ENCODE peak calls at places on chromosomes 16 and 17, in five cellular contexts. N is stomach, A is HCT116, T is IMR-90, S is A549. B is an unnamed sample.

GRCh38 chr16:80092686-80093085 is 448.1 kb upstream of the DYNLRB2 start:
- DNase-seq in N (no peak), T (no peak), S (no peak), A (no peak), B (no peak)

GRCh38 chr17:60322056-60322387 is 69.9 kb downstream of the USP32 start:
- DNase-seq in N (no peak), S (no peak), T (no peak), A (no peak), B (no peak)

GRCh38 chr17:62653002-62653830 is 25.7 kb downstream of the MRC2 start:
- DNase-seq in S (peak; percentile 94), A (no peak), N (peak; percentile 63), T (peak; percentile 31), B (no peak)

GRCh38 chr16:672851-673250 is 2.6 kb upstream of the RHBDL1 start:
- DNase-seq in A (no peak), N (no peak), T (no peak), S (no peak), B (no peak)

GRCh38 chr16:29308644-29309546 is 97.6 kb downstream of the NPIPB11 start:
- DNase-seq in T (no peak), A (no peak), N (no peak), S (no peak), B (no peak)

GRCh38 chr16:2856061-2856670 is 1.8 kb downstream of the PRSS22 start:
- DNase-seq in T (no peak), A (no peak), N (peak; percentile 72), S (no peak), B (no peak)

GRCh38 chr17:2011421-2012371 is 13.4 kb downstream of the RTN4RL1 start:
- DNase-seq in N (peak; percentile 73), A (no peak), T (no peak), S (no peak), B (peak; percentile 31)

GRCh38 chr16:79770244-79771064 is 169.9 kb upstream of the MAF start:
- DNase-seq in S (peak; percentile 85), A (no peak), T (peak; percentile 40), N (peak; percentile 92), B (peak; percentile 82)

GRCh38 chr17:34321981-34322380 is 2.7 kb downstream of the CCL8 start:
- DNase-seq in S (no peak), T (no peak), N (no peak), A (no peak), B (no peak)

GRCh38 chr17:61470530-61471136 is 18.4 kb downstream of the TBX4 start:
- DNase-seq in A (no peak), N (no peak), T (no peak), S (no peak), B (no peak)

GRCh38 chr17:12631076-12631475 is 34.6 kb upstream of the MYOCD start:
- DNase-seq in S (no peak), T (peak; percentile 43), N (no peak), A (no peak), B (no peak)

GRCh38 chr16:88857728-88858339 is 907 bp downstream of the TRAPPC2L start:
- DNase-seq in T (peak; percentile 72), S (peak; percentile 96), A (peak; percentile 55), N (peak; percentile 76), B (peak; percentile 73)

GRCh38 chr17:72226322-72226721 is 105.5 kb downstream of the SOX9 start:
- DNase-seq in N (no peak), A (no peak), T (no peak), S (no peak), B (no peak)

GRCh38 chr17:18260332-18261145 is at the start of gene MIEF2:
- DNase-seq in N (peak; percentile 97), A (peak; percentile 90), S (peak; percentile 100), T (peak; percentile 91), B (peak; percentile 92)

GRCh38 chr17:7234100-7235012 is at the start of gene DVL2:
- DNase-seq in S (peak; percentile 98), A (peak; percentile 88), N (peak; percentile 96), T (peak; percentile 94), B (peak; percentile 97)

GRCh38 chr17:3925684-3926537 is 9.6 kb upstream of the P2RX1 start:
- DNase-seq in A (no peak), N (no peak), T (no peak), S (no peak), B (no peak)

GRCh38 chr16:50702725-50703124 is 9.3 kb downstream of the NOD2 start:
- DNase-seq in A (no peak), N (no peak), S (no peak), T (no peak), B (no peak)

GRCh38 chr16:24700549-24701392 is 28.7 kb upstream of the TNRC6A start:
- DNase-seq in N (peak; percentile 46), T (peak; percentile 98), A (peak; percentile 89), S (peak; percentile 89), B (peak; percentile 60)

GRCh38 chr16:26801628-26802027 is 265.1 kb upstream of the C16orf82 start:
- DNase-seq in S (no peak), A (no peak), T (no peak), N (no peak), B (no peak)

GRCh38 chr17:51820766-51821165 is 337.7 kb downstream of the CA10 start:
- DNase-seq in S (no peak), A (no peak), T (no peak), N (no peak), B (no peak)

GRCh38 chr17:10633738-10634379 is 23.2 kb downstream of the MYH3 start:
- DNase-seq in N (no peak), T (no peak), S (no peak), A (no peak), B (no peak)

GRCh38 chr17:83054518-83055125 is 24.8 kb upstream of the METRNL start:
- DNase-seq in T (no peak), A (no peak), S (no peak), N (peak; percentile 14), B (peak; percentile 6)

GRCh38 chr16:590875-591200 is 972 bp downstream of the RAB40C start:
- DNase-seq in N (no peak), A (no peak), S (no peak), T (no peak), B (no peak)

GRCh38 chr17:58401287-58401686 is 16.0 kb downstream of the RNF43 start:
- DNase-seq in A (no peak), S (no peak), T (no peak), N (no peak), B (no peak)

GRCh38 chr17:4852504-4853075 is 19.4 kb downstream of the MINK1 start:
- DNase-seq in T (peak; percentile 78), N (no peak), S (no peak), A (no peak), B (no peak)

GRCh38 chr16:27430923-27431484 is 29.0 kb downstream of the IL21R start:
- DNase-seq in N (peak; percentile 13), S (no peak), A (no peak), T (peak; percentile 52), B (no peak)

GRCh38 chr17:32497431-32498205 is 10.8 kb downstream of the CDK5R1 start:
- DNase-seq in A (no peak), N (no peak), T (no peak), S (no peak), B (no peak)

GRCh38 chr17:82461827-82462524 is 3.4 kb downstream of the NARF start:
- DNase-seq in T (no peak), N (peak; percentile 78), S (no peak), A (no peak), B (no peak)

GRCh38 chr17:40542562-40543411 is 22.5 kb downstream of the CCR7 start:
- DNase-seq in N (peak; percentile 49), A (no peak), S (peak; percentile 99), T (peak; percentile 99), B (peak; percentile 80)

GRCh38 chr16:89155184-89155679 is 16.3 kb upstream of the CDH15 start:
- DNase-seq in A (no peak), N (peak; percentile 59), T (peak; percentile 80), S (no peak), B (peak; percentile 43)

DNA sequence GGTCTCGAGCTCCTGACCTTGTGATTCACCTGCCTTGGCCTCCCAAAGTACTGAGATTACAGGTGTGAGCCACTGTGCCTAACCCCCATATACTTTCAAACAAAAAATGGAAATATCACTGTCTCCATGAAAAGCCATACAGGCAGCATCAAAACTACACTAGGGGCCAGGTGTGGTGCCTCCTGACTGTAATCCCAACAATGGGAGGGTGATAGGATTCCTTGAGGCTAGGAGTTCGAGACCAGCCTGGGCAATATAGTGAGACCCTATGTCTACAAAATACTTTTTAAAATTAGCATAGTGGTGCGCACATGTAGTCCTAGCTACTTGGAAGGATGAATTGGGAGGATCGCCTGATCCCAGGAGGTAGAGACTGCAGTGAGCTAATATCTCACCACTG is 15.7 kb downstream of the HMOX2 start:
- DNase-seq in S (no peak), A (no peak), N (no peak), T (no peak), B (no peak)
- H3K27ac ChIP-seq in S (no peak overlapping the region), A (no peak overlapping the region), N (no peak overlapping the region), T (no peak overlapping the region), B (no peak overlapping the region)

GRCh38 chr17:76560877-76561221 is 21.0 kb downstream of the PRCD start:
- DNase-seq in N (no peak), S (no peak), A (no peak), T (no peak), B (no peak)
- H3K4me1 ChIP-seq in N (peaks cover 70% of the 10 kb centered on the region), S (peaks cover 48% of the 10 kb centered on the region), A (peaks cover 12% of the 10 kb centered on the region), T (peaks cover 19% of the 10 kb centered on the region), B (peaks cover 61% of the 10 kb centered on the region)

GRCh38 chr16:13923703-13924298 is 3.8 kb downstream of the ERCC4 start:
- DNase-seq in A (peak; percentile 42), T (peak; percentile 67), N (no peak), S (peak; percentile 36), B (no peak)

GRCh38 chr16:13919330-13919682 is 648 bp upstream of the ERCC4 start:
- DNase-seq in A (peak; percentile 51), S (peak; percentile 40), T (peak; percentile 45), N (no peak), B (no peak)

GRCh38 chr16:13921328-13921727 is 1.4 kb downstream of the ERCC4 start:
- DNase-seq in S (no peak), T (no peak), N (no peak), A (no peak), B (no peak)

GRCh38 chr16:13920510-13920818 is 510 bp downstream of the ERCC4 start:
- DNase-seq in N (no peak), A (no peak), S (no peak), T (no peak), B (no peak)

DNA sequence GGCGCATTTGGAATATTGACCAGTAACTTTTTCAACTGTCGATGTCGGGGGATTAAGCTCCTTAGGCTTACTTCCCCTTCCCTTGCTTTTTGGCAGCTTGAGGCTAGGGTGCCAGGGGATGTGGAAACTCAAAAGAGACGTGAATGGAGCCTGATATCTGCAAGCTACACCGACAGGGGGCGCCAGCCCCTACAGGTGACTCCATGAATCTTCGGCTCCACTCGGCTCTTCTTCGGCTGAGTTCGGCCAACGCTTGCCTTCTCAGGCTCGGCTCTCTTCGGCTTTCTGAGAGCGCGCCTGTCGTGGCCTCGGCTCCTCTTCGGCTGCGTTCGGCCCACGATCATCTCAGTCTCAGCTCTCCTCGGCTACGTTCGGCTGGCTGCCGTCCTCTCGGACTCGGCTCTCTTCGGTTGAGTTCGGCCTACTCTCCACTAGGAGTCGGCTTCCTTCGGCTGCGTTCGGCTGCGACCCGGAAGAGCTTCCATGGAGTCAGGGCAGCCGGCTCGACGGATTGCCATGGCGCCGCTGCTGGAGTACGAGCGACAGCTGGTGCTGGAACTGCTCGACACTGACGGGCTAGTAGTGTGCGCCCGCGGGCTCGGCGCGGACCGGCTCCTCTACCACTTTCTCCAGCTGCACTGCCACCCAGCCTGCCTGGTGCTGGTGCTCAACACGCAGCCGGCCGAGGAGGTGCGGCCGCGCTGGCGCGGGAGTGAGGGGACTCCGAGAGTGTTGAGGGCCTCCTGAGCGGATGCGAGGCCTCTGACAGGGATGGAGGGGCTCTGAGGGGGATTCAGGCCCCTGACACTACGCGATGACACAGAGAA is at the start of gene ERCC4:
- DNase-seq in T (peak; percentile 98), N (peak; percentile 100), A (peak; percentile 98), S (peak; percentile 93), B (peak; percentile 99)
- TF ChIP-seq POLR2A in T (peak; percentile 68), N (no peak), A (peak; percentile 39), S (peak; percentile 93), B (peak; percentile 37)

GRCh38 chr16:83652898-83653297 is 154.9 kb upstream of the HSBP1 start:
- DNase-seq in A (no peak), S (no peak), N (no peak), T (no peak), B (no peak)
- H3K27ac ChIP-seq in A (no peak overlapping the region), S (no peak overlapping the region), N (no peak overlapping the region), T (no peak overlapping the region), B (no peak overlapping the region)

B was measured in tibial nerve.